ENCODE peak calls at places on chromosome 16, in six cellular contexts. E is GM12878, X is K562, C is H1, U is GM12891, T is HepG2. S is an unnamed sample.

GRCh38 chr16:58261263-58261662 is 33.6 kb downstream of the PRSS54 start:
- DNase-seq in E (no peak), X (no peak), C (no peak), U (no peak), T (no peak), S (no peak)

GRCh38 chr16:17470002-17470870 is 524 bp downstream of the XYLT1 start:
- DNase-seq in E (no peak), X (no peak), C (peak), U (no peak), T (no peak), S (no peak)

GRCh38 chr16:57539072-57539796 is 2.9 kb upstream of the CCDC102A start:
- DNase-seq in E (peak), X (no peak), C (no peak), U (no peak), T (no peak), S (no peak)

GRCh38 chr16:70430667-70431536 is 8.0 kb downstream of the ST3GAL2 start:
- DNase-seq in E (peak), X (peak), C (no peak), U (no peak), T (peak), S (no peak)

GRCh38 chr16:55389426-55390073 is 65.5 kb downstream of the IRX6 start:
- DNase-seq in E (no peak), X (no peak), C (no peak), U (no peak), T (no peak), S (no peak)

GRCh38 chr16:54370653-54371052 is 84.1 kb upstream of the IRX3 start:
- DNase-seq in E (no peak), X (peak), C (no peak), U (no peak), T (no peak), S (no peak)

GRCh38 chr16:3961449-3961849 is 80.9 kb upstream of the CREBBP start:
- DNase-seq in E (no peak), X (peak), C (no peak), U (no peak), T (peak), S (no peak)

GRCh38 chr16:11752856-11753255 is 10.2 kb upstream of the TXNDC11 start:
- DNase-seq in E (no peak), X (no peak), C (no peak), U (no peak), T (no peak), S (no peak)

GRCh38 chr16:75252049-75252864 is 833 bp upstream of the BCAR1 start:
- DNase-seq in E (no peak), X (no peak), C (no peak), U (no peak), T (no peak), S (no peak)

GRCh38 chr16:3266873-3267537 is 10.6 kb upstream of the MEFV start:
- DNase-seq in E (no peak), X (no peak), C (no peak), U (no peak), T (peak), S (no peak)

DNA sequence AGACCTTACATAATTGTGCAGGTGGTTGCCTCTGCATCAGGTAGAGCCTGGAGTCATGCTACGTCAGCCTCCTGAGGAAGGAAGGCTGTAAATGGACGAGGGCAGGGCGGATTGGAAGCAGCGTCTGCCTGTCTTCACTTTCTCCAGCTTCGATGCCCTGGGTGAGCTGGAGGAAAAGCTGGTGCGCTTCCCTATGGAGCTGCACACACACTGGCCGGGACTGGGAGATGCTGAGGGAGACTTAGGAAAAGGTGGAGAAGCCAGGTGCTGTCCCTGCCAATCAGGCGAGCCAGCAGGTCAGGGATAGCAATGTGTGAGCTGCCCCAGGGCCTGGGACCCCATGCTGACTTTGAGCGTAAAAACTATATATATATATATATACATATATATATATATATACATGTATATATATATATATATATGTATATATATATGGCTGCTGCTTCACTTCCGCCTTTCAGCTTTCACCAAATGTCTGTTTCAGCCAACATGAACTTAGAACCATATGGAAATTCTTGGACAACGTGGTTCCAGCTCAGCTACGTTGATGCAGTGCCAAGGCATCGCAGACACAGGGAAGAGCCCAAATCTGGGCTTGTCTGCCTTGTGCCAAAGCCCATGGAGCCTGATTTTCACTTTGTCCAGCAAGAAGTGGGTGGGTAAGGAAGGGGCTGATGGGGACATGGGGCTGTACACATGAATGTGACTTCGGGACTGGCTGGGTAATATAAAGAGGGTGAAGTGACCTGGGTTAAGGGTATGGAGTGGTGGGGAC is 71.5 kb upstream of the NKD1 start:
- DNase-seq in E (no peak), X (no peak), C (no peak), U (no peak), T (no peak), S (no peak)
- TF ChIP-seq TAF1 in E (no peak), X (no peak), C (no peak), U (no peak), T (no peak), S (no peak)

DNA sequence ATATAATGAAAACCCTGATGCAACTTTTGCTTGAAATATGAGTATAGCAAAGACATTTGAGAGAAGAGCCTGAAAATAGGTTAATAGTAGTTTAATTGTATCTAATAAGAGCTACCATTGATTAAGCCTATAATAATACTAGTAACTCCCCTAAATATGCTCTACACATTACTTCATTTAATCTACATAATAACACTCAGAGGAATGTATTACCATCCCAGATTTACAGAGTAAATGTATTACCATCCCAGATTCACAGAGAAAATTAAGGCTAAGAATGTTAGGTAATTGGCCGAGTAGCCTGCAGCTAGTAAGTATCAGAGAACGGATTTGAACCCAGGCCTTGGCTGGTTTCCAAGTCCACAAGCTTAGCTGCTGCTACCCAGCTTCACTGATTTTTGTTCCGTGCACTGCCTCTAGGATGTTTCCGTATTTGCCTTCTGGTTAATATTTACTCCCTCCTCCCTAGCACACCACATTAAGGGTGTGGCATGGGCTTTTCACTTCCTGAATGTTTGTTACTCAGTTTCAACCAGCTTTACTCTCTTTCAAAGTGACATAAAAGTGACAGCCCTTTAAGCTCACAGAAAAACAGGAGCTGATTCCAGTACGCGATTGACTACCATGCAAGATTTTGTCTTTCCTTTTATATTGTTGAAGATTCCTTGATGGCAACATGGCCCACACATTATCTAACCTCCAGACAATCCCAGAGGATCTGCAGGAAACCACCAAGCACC is 26.6 kb upstream of the TOX3 start:
- DNase-seq in E (no peak), X (no peak), C (no peak), U (no peak), T (peak), S (no peak)
- TF ChIP-seq POLR2A in E (no peak), X (no peak), C (no peak), U (no peak), T (peak), S (no peak)

GRCh38 chr16:78196527-78196926 is 97.1 kb downstream of the WWOX start:
- DNase-seq in E (no peak), X (no peak), C (no peak), U (no peak), T (no peak), S (no peak)
- TF ChIP-seq TAF1 in E (no peak), X (no peak), C (no peak), U (no peak), T (no peak), S (no peak)

GRCh38 chr16:1930338-1930720 is 12.1 kb upstream of the HS3ST6 start:
- DNase-seq in E (no peak), X (no peak), C (no peak), U (no peak), T (no peak), S (no peak)

GRCh38 chr16:1929578-1930337 is 11.5 kb upstream of the HS3ST6 start:
- DNase-seq in E (no peak), X (peak), C (peak), U (peak), T (peak), S (peak)

GRCh38 chr16:1926223-1926718 is 8.1 kb upstream of the HS3ST6 start:
- DNase-seq in E (no peak), X (no peak), C (no peak), U (no peak), T (no peak), S (no peak)

GRCh38 chr16:1932050-1933028 is 10.7 kb downstream of the MSRB1 start:
- DNase-seq in E (no peak), X (no peak), C (no peak), U (no peak), T (peak), S (no peak)

DNA sequence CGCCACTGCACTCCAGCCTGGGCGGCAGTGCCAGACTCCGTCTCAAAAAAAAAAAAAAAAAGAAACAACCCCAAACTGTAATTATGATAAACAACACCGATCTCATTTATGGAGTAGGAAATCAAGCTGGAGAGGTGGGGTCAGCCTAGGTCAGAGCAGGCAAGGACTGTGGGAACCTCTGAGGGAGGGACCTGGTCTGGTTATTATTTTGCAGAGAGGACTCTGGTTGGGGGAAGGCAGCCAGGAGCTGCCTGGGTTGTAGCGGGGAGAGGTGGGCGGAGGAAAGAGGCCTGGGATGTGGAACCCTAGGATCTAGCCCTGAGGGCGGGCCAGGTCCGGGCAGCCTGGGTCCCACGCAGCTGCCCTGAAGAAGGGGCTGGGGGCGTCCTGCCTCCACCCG is 10.9 kb upstream of the HS3ST6 start:
- DNase-seq in E (no peak), X (peak), C (no peak), U (no peak), T (no peak), S (no peak)
- TF ChIP-seq POLR2A in E (no peak), X (no peak), C (no peak), U (no peak), T (peak), S (no peak)

GRCh38 chr16:79691001-79691400 is 90.5 kb upstream of the MAF start:
- DNase-seq in E (no peak), X (no peak), C (no peak), U (no peak), T (no peak), S (no peak)
- TF ChIP-seq TAF1 in E (no peak), X (no peak), C (no peak), U (no peak), T (no peak), S (no peak)

DNA sequence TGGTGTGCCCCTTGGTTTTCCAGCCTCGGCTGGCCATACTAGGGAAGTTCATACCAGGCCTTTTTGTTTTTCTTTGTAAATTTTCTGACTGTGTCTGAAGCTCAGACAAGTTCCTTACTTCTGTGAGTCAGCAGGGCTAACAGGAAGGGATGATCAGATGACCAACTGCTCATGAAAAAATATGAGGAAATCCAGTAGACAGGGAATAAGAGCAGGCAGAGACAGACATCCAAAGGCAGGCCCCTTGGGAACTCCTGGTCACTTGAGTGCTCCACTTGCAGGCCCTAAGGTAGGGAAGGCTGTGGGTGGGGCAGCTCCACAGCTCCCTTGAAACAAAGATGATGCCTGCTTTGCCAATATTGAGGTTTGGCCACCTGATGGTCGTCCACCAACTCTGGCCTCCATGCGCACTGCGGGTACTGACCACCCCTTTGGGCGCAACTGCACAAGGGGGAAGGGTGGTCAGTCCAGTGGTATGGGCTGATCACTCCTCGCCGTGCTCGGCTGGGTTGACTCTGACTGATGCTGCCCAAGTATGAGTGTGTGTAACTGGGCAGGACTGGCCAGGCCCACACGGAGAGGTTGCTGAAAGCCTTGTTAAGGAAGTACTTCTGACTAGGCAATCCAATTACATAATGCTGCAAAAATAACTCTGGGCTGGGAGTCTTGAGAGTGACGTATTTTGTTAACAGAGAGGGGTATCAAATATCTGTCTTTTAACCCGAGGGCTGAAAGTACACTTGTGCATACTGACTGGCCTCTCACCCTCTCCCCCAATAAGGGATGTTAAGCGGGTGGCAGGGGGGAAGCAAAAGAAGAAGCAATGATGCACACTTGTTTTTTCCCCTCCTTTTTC is 20.8 kb upstream of the ZFHX3 start:
- DNase-seq in E (no peak), X (no peak), C (no peak), U (no peak), T (peak), S (no peak)
- TF ChIP-seq POLR2A in E (no peak), X (no peak), C (no peak), U (no peak), T (no peak), S (no peak)